ENCODE peak calls at places on chromosomes 12 and 14, in four cellular contexts. H is fibroblast of lung, C is IMR-90, P is heart left ventricle. B is an unnamed sample. For H3K27me3 and H3K36me3, the result is how much of the 10 kb centered on the place peaks cover.

GRCh38 chr14:57501039-57501557 is 7.4 kb upstream of the CCDC198 start:
- DNase-seq in H (no peak), C (no peak), P (no peak), B (no peak)

GRCh38 chr12:15074351-15074750 is 101.5 kb downstream of the PDE6H start:
- DNase-seq in H (peak), C (peak), P (no peak), B (no peak)

GRCh38 chr12:42557586-42558172 is 31.9 kb downstream of the PRICKLE1 start:
- DNase-seq in H (no peak), C (peak), P (no peak), B (no peak)

GRCh38 chr12:114933428-114934160 is 249.6 kb upstream of the TBX3 start:
- DNase-seq in H (peak), C (peak), P (no peak), B (no peak)

GRCh38 chr14:69261761-69262331 is 1.9 kb downstream of the GALNT16 start:
- DNase-seq in H (no peak), C (peak), P (peak), B (peak)

GRCh38 chr14:53093206-53093605 is 59.9 kb downstream of the DDHD1 start:
- DNase-seq in H (peak), C (peak), P (no peak), B (no peak)

GRCh38 chr12:118292836-118293235 is 79.9 kb downstream of the TAOK3 start:
- DNase-seq in H (no peak), C (no peak), P (no peak), B (no peak)

GRCh38 chr12:92075425-92075891 is 70.2 kb downstream of the BTG1 start:
- DNase-seq in H (peak), C (peak), P (no peak), B (no peak)

GRCh38 chr12:72134934-72135333 is 137.2 kb upstream of the TRHDE start:
- DNase-seq in H (no peak), C (no peak), P (no peak), B (no peak)

GRCh38 chr12:94566345-94566744 is 84.0 kb downstream of the TMCC3 start:
- DNase-seq in H (no peak), C (no peak), P (no peak), B (no peak)

GRCh38 chr14:88551094-88551870 is 3.5 kb downstream of the PTPN21 start:
- DNase-seq in H (peak), C (peak), P (peak), B (peak)

GRCh38 chr12:63038361-63039100 is 103.6 kb upstream of the PPM1H start:
- DNase-seq in H (no peak), C (no peak), P (no peak), B (no peak)

GRCh38 chr14:101956179-101956885 is 8.0 kb upstream of the DYNC1H1 start:
- DNase-seq in H (no peak), C (no peak), P (no peak), B (no peak)

GRCh38 chr12:118034429-118035193 is 18.1 kb downstream of the RFC5 start:
- DNase-seq in H (peak), C (peak), P (no peak), B (peak)

GRCh38 chr14:54927551-54927950 is 24.9 kb upstream of the GCH1 start:
- DNase-seq in H (no peak), C (no peak), P (no peak), B (no peak)

GRCh38 chr14:93073833-93074769 is 41.6 kb downstream of the ITPK1 start:
- DNase-seq in H (peak), C (peak), P (no peak), B (no peak)

GRCh38 chr12:67827820-67828383 is 161.3 kb upstream of the IFNG-AS1 start:
- DNase-seq in H (peak), C (peak), P (peak), B (no peak)

GRCh38 chr12:28025821-28026505 is 53.4 kb upstream of the PTHLH start:
- DNase-seq in H (no peak), C (no peak), P (no peak), B (no peak)

GRCh38 chr12:10397311-10397710 is 7.5 kb upstream of the KLRK1 start:
- DNase-seq in H (no peak), C (no peak), P (no peak), B (no peak)

GRCh38 chr14:90585106-90585505 is 188.3 kb downstream of the CALM1 start:
- DNase-seq in H (no peak), C (no peak), P (no peak), B (no peak)

GRCh38 chr14:97266653-97267052 is 469.5 kb downstream of the VRK1 start:
- DNase-seq in H (no peak), C (no peak), P (no peak), B (peak)

GRCh38 chr12:47868552-47869031 is 36.2 kb downstream of the VDR start:
- DNase-seq in H (no peak), C (no peak), P (no peak), B (no peak)

GRCh38 chr14:98721061-98721460 is 550.9 kb downstream of the BCL11B start:
- DNase-seq in H (no peak), C (no peak), P (no peak), B (no peak)

GRCh38 chr12:91667698-91668097 is 477.9 kb downstream of the BTG1 start:
- DNase-seq in H (no peak), C (no peak), P (no peak), B (no peak)

GRCh38 chr12:7190268-7191055 is 976 bp downstream of the PEX5 start:
- DNase-seq in H (peak), C (peak), P (peak), B (peak)

GRCh38 chr12:54000105-54000773 is at the start of gene HOXC9:
- DNase-seq in H (no peak), C (no peak), P (no peak), B (no peak)

GRCh38 chr12:54000774-54001114 is 783 bp downstream of the HOXC9 start:
- DNase-seq in H (no peak), C (no peak), P (no peak), B (no peak)

GRCh38 chr12:53998174-53998899 is 1.6 kb upstream of the HOXC9 start:
- DNase-seq in H (no peak), C (no peak), P (no peak), B (no peak)

GRCh38 chr12:53998900-53999236 is 1.1 kb upstream of the HOXC9 start:
- DNase-seq in H (no peak), C (no peak), P (no peak), B (no peak)

GRCh38 chr12:53999596-54000104 is 311 bp upstream of the HOXC9 start:
- DNase-seq in H (peak), C (peak), P (no peak), B (peak)
- H3K27me3 ChIP-seq in H (half or more), C (half or more), P (half or more), B (half or more)

GRCh38 chr14:104555621-104556255 is 23.8 kb upstream of the C14orf180 start:
- DNase-seq in H (no peak), C (no peak), P (no peak), B (peak)
- H3K4me3 ChIP-seq in H (no peak), C (no peak), P (no peak), B (no peak)

GRCh38 chr12:103771466-103771865 is 69.6 kb downstream of the NT5DC3 start:
- DNase-seq in H (peak), C (peak), P (no peak), B (peak)
- H3K36me3 ChIP-seq in H (under half), C (under half), P (under half), B (under half)

DNA sequence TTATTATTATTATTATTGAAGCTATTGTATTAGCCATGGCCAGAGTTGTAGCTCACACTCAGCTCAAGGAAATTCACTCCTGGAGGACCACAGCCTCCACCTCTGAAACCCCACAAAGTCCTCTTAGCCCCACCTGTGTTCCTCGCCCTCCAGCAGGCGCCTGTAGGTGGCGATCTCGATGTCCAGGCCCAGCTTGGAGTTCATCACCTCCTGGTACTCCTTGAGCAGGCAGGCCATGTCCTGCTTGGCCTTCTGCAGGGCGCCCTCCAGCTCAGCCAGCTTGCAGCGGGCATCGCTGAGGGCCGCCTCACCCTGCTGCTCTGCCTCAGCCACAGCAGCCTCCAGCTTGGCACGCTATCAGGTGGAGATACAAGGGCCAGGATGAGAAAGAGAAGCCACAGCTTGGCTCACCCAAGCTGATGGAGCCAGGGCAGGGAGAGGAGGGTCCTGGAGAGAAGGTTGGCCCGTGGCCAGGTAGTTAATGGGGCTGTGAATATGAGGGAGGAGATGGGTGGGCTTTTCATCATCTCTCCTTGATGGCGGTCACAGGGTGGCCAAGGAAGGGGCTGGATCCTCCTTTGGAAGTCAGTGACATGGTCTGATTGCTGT is 5.1 kb downstream of the KRT85 start:
- DNase-seq in H (no peak), C (no peak), P (no peak), B (peak)
- H3K27me3 ChIP-seq in H (under half), C (half or more), P (under half), B (under half)

DNA sequence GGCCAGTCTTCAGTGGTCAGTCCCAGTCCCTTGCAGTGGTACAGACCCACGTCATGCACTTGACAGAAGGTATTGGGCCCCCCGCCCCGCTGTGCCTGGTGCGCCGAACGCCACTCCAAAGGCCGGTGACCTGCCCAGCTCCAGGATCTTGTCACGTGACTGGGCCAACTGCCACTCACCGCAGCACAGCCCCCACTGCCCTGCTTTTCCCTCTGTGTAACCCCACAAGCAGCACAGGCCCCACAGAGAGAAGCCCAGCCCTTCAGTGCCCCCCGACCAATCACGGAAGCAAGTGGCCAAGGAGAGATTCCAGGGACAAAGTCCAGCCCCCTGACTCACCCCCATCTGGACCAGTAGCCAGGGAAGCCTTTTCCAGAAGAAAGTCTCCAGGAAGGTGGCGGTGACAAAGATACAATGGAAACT is 498 bp downstream of the GPR132 start:
- DNase-seq in H (no peak), C (peak), P (no peak), B (no peak)
- H3K4me3 ChIP-seq in H (no peak), C (no peak), P (peak), B (no peak)

DNA sequence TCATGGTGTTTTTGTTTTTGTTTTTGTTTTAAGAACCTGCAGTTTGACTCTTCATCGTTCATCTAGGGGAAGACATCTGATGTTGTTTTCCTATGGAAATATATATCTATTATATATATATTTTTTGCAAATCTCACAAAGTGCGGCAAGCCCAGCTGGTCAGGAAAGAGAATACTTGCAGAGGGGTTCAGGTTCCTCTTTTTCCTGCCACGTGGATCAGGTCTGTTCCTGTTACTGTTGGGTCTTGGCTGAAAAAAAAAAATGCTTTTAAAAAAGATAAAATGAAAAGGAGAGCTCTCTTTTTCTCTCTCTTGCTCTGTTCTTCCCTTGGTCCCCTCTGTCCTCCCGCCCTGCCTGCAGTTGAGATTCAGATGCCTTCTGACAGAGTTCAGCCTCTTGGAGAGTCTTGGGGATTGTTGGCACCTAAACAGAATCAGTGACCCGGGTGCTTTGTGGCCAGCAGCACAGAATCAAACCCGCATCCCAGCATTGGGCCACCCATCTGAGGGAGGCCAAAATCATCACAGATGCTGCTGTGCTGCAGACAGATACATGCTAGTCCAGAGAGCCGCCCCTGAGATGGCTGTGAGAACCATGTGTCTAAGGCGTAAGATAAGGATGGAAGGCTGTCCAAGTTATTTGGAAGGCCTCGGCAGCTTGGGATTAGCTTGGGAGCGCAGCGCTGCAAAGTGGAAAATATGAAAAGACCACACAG is 179.2 kb upstream of the BCL2L14 start:
- DNase-seq in H (no peak), C (no peak), P (peak), B (no peak)
- H3K36me3 ChIP-seq in H (under half), C (under half), P (half or more), B (under half)

DNA sequence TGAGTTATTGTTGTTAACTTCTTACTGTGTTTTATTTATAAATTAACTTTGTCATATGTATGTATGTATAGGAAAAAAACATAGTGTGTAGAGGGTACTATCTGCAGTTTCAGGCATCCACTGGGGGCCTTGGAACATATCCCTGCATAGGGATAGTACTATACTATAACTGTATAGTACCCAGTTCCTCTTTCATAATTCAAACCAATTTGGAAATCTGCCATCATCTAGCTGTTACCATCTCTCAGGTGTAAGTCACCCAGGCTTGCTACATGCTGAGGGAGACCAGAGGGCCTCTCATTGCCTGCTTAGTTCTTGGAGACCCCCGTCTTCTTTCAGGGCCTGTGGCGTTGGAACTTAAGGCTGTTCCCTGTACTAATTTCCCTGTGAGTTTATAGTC is 12.9 kb upstream of the DCD start:
- DNase-seq in H (no peak), C (no peak), P (no peak), B (no peak)
- H3K27me3 ChIP-seq in H (under half), C (under half), P (under half), B (under half)

GRCh38 chr12:1531654-1532366 is 62.6 kb downstream of the FBXL14 start:
- DNase-seq in H (no peak), C (no peak), P (no peak), B (peak)
- H3K4me3 ChIP-seq in H (peak), C (peak), P (peak), B (peak)

GRCh38 chr14:21236948-21237797 is 32.1 kb downstream of the HNRNPC start:
- DNase-seq in H (no peak), C (no peak), P (no peak), B (no peak)
- H3K36me3 ChIP-seq in H (under half), C (under half), P (half or more), B (under half)

B was measured in H7.